ENCODE peak calls at places on chromosomes 6 and 20, in eight cellular contexts. R is astrocyte; B is pancreas; X is body of pancreas; U is CD8-positive, alpha-beta memory T cell; W is mesenchymal stem cell; K is right atrium auricular region; M is heart right ventricle. I is an unnamed sample.

GRCh38 chr6:2351807-2352431 is 106.5 kb upstream of the GMDS start:
- DNase-seq in R (peak; percentile 65), B (no peak), X (no peak), U (no peak), W (no peak), K (no peak), M (no peak), I (no peak)

GRCh38 chr20:59580208-59580980 is 23.9 kb upstream of the PHACTR3 start:
- DNase-seq in R (no peak), B (no peak), X (no peak), U (no peak), W (no peak), K (no peak), M (no peak), I (peak; percentile 93)

GRCh38 chr6:137165375-137166246 is 7.8 kb downstream of the IL22RA2 start:
- DNase-seq in R (no peak), B (peak; percentile 32), X (peak; percentile 77), U (no peak), W (no peak), K (no peak), M (peak; percentile 40), I (peak; percentile 23)

GRCh38 chr20:37565134-37565811 is 37.6 kb upstream of the BLCAP start:
- DNase-seq in R (no peak), B (no peak), X (no peak), U (no peak), W (no peak), K (peak; percentile 16), M (no peak), I (no peak)

GRCh38 chr6:76861403-76861802 is 601.9 kb downstream of the HTR1B start:
- DNase-seq in R (no peak), B (no peak), X (peak; percentile 36), U (no peak), W (peak; percentile 12), K (no peak), M (no peak), I (peak; percentile 25)

GRCh38 chr6:18990313-18990978 is 603.3 kb downstream of the RNF144B start:
- DNase-seq in R (peak; percentile 25), B (peak; percentile 62), X (peak; percentile 82), U (no peak), W (peak; percentile 16), K (peak; percentile 61), M (peak; percentile 72), I (peak; percentile 90)

GRCh38 chr6:33050013-33050800 is 23.2 kb downstream of the HLA-DPA1 start:
- DNase-seq in R (no peak), B (no peak), X (no peak), U (no peak), W (no peak), K (no peak), M (no peak), I (no peak)

GRCh38 chr20:32227744-32228688 is 20.3 kb downstream of the POFUT1 start:
- DNase-seq in R (no peak), B (peak; percentile 36), X (peak; percentile 66), U (no peak), W (peak; percentile 43), K (no peak), M (peak; percentile 31), I (no peak)

GRCh38 chr6:1144842-1145755 is 166.8 kb upstream of the FOXQ1 start:
- DNase-seq in R (peak; percentile 32), B (no peak), X (no peak), U (no peak), W (no peak), K (no peak), M (no peak), I (no peak)

GRCh38 chr6:56491606-56492328 is 150.9 kb downstream of the DST start:
- DNase-seq in R (peak; percentile 35), B (no peak), X (no peak), U (no peak), W (no peak), K (no peak), M (no peak), I (no peak)

GRCh38 chr20:4038047-4038459 is 22.7 kb upstream of the RNF24 start:
- DNase-seq in R (peak; percentile 86), B (peak; percentile 62), X (peak; percentile 20), U (peak; percentile 84), W (peak; percentile 82), K (no peak), M (peak; percentile 61), I (peak; percentile 24)

GRCh38 chr6:116764961-116765841 is at the start of gene FAM162B:
- DNase-seq in R (peak; percentile 5), B (no peak), X (peak; percentile 29), U (no peak), W (peak; percentile 44), K (no peak), M (peak; percentile 79), I (peak; percentile 53)

GRCh38 chr6:8995156-8995555 is 559.8 kb upstream of the SLC35B3 start:
- DNase-seq in R (no peak), B (no peak), X (no peak), U (no peak), W (no peak), K (no peak), M (no peak), I (no peak)

GRCh38 chr6:22333802-22334201 is 37.0 kb upstream of the PRL start:
- DNase-seq in R (peak; percentile 50), B (no peak), X (no peak), U (no peak), W (no peak), K (no peak), M (no peak), I (no peak)

GRCh38 chr6:110561708-110562107 is 85.3 kb upstream of the SLC22A16 start:
- DNase-seq in R (no peak), B (no peak), X (no peak), U (no peak), W (no peak), K (no peak), M (no peak), I (no peak)

GRCh38 chr6:26351544-26351953 is 13.4 kb upstream of the BTN3A2 start:
- DNase-seq in R (peak; percentile 97), B (no peak), X (no peak), U (no peak), W (peak; percentile 92), K (no peak), M (no peak), I (peak; percentile 35)

GRCh38 chr20:19935842-19936241 is 81.3 kb upstream of the NAA20 start:
- DNase-seq in R (no peak), B (peak; percentile 54), X (peak; percentile 74), U (no peak), W (peak; percentile 33), K (no peak), M (no peak), I (no peak)

GRCh38 chr6:170227521-170227983 is 63.3 kb downstream of the DLL1 start:
- DNase-seq in R (peak; percentile 31), B (peak; percentile 45), X (peak; percentile 56), U (no peak), W (no peak), K (no peak), M (no peak), I (no peak)
- H3K36me3 ChIP-seq in R (no peaks in the 10 kb centered on the region), B (no peaks in the 10 kb centered on the region), X (no peaks in the 10 kb centered on the region), U (no peaks in the 10 kb centered on the region), W (no peaks in the 10 kb centered on the region), K (no peaks in the 10 kb centered on the region), M (no peaks in the 10 kb centered on the region), I (no peaks in the 10 kb centered on the region)

DNA sequence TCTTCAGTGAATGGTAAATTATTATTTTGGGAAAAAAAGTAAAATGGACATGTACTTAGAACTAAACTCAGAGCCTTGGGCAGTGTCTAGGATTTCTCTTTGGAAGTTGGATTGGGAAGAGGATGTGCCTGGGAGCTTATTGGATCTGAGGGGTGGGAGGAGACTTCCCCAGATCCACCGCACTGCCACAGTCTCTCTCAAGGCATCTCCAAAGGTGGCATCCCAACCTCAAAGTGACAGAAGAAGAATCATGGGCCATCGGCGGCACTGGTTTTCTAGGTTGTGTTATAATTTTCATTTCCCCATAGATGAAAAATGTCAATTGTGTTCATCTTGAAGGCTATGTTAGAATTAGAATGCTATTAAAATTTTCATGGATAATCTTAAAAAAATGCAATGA is 66.8 kb upstream of the CD93 start:
- DNase-seq in R (no peak), B (no peak), X (no peak), U (no peak), W (no peak), K (peak; percentile 56), M (no peak), I (no peak)
- H3K4me1 ChIP-seq in R (peaks cover 39% of the 10 kb centered on the region), B (no peaks in the 10 kb centered on the region), X (no peaks in the 10 kb centered on the region), U (no peaks in the 10 kb centered on the region), W (peaks cover 28% of the 10 kb centered on the region), K (peaks cover 87% of the 10 kb centered on the region), M (peaks cover 58% of the 10 kb centered on the region), I (no peaks in the 10 kb centered on the region)

GRCh38 chr6:125869427-125869826 is 78.7 kb downstream of the NCOA7 start:
- DNase-seq in R (no peak), B (no peak), X (peak; percentile 57), U (no peak), W (peak; percentile 24), K (no peak), M (peak; percentile 35), I (no peak)

GRCh38 chr6:125871365-125871764 is 80.6 kb downstream of the NCOA7 start:
- DNase-seq in R (no peak), B (no peak), X (no peak), U (no peak), W (no peak), K (no peak), M (no peak), I (no peak)

GRCh38 chr6:125867483-125867935 is 76.7 kb downstream of the NCOA7 start:
- DNase-seq in R (peak; percentile 85), B (no peak), X (no peak), U (no peak), W (peak; percentile 87), K (no peak), M (no peak), I (peak; percentile 6)

GRCh38 chr6:125868252-125868651 is 77.5 kb downstream of the NCOA7 start:
- DNase-seq in R (no peak), B (no peak), X (no peak), U (no peak), W (no peak), K (no peak), M (no peak), I (no peak)

DNA sequence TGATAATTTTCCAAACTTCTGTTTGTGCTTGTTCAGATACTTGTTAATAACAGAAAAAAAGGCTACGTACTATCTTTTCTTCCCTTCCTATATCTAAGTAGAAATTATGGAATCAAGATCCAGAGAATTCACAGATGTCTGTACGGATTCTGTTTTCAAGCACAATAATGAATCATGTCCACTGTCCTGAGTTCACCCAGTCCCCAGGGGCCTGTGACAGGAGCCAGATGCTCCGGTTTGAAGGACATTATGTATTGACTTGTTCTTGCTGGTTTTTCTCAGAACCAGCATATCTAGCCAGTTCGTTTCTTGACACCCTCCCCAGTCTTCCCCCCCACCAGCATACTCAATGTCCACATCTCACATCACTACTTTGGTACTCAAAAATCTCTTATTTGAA is 78.2 kb downstream of the NCOA7 start:
- DNase-seq in R (no peak), B (no peak), X (peak; percentile 66), U (no peak), W (peak; percentile 67), K (no peak), M (peak; percentile 63), I (no peak)
- H3K36me3 ChIP-seq in R (no peaks in the 10 kb centered on the region), B (no peaks in the 10 kb centered on the region), X (no peaks in the 10 kb centered on the region), U (no peaks in the 10 kb centered on the region), W (no peaks in the 10 kb centered on the region), K (no peaks in the 10 kb centered on the region), M (no peaks in the 10 kb centered on the region), I (no peaks in the 10 kb centered on the region)

DNA sequence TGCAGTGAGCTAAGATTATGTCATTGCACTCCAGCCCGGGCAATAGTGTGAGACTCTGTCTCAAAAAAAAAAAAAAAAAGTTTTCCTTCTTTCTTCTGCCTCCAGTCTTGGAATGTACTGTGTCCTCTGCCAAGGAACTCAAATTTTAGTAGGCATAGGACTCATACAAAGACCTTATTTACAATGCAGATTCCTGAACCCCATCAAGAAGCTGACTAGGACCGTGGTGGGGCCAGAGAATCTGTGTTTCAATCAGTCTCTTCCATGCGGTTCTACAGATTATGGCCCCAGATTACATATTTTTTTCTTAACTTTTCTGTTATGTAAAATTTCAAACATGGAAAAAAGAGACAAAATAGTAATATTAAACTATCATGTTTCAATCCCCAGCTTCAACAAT is 29.8 kb upstream of the PIM1 start:
- DNase-seq in R (no peak), B (no peak), X (no peak), U (no peak), W (no peak), K (no peak), M (no peak), I (no peak)
- H3K4me1 ChIP-seq in R (peaks cover 59% of the 10 kb centered on the region), B (no peaks in the 10 kb centered on the region), X (peaks cover 11% of the 10 kb centered on the region), U (peaks cover 12% of the 10 kb centered on the region), W (peaks cover 12% of the 10 kb centered on the region), K (peaks cover 21% of the 10 kb centered on the region), M (peaks cover 20% of the 10 kb centered on the region), I (peaks cover 42% of the 10 kb centered on the region)